ENCODE peak calls at places on chromosome 17, in ten cellular contexts. E is endothelial cell; H is MM.1S; A is activated B cell treated with CpG ODN at 0.5 μM for 24 hours; B is activated CD8-positive, alpha-beta memory T cell treated with anti-CD3 and anti-CD28 coated beads for 48 hours; U is stimulated activated naive B cell treated with anti-CD40 and anti-IgM and Interleukin-4, amounts not matched to agents 10 μg/mL and 1 μg/mL and 100 μg/mL, for 72 hours; Z is Jurkat, Clone E6-1; O is activated naive CD4-positive, alpha-beta T cell treated with Interleukin-2 at 50 U/mL for 16 hours; F is trophoblast cell; Y is mucosa of descending colon. X is an unnamed sample.

GRCh38 chr17:35748323-35748960 is 4.6 kb downstream of the GAS2L2 start:
- DNase-seq in E (no peak), U (no peak), A (no peak), Y (no peak), Z (no peak), B (no peak), F (no peak), H (no peak), O (no peak), X (no peak)

GRCh38 chr17:36778458-36778857 is 158.8 kb upstream of the LHX1 start:
- DNase-seq in Z (no peak), B (no peak), H (no peak), E (no peak), O (no peak), A (no peak), Y (no peak), U (no peak), F (no peak), X (no peak)

GRCh38 chr17:41446806-41447205 is 6.0 kb upstream of the KRT38 start:
- DNase-seq in O (no peak), Y (no peak), U (no peak), B (no peak), Z (no peak), A (no peak), H (no peak), F (peak; percentile 88), E (no peak), X (no peak)

GRCh38 chr17:80696964-80697363 is 152.3 kb downstream of the RPTOR start:
- DNase-seq in O (no peak), Y (no peak), F (no peak), E (no peak), A (no peak), Z (no peak), U (no peak), B (no peak), H (no peak), X (no peak)

GRCh38 chr17:1865252-1866037 is 35.6 kb downstream of the RPA1 start:
- DNase-seq in F (peak; percentile 85), B (no peak), Y (peak; percentile 76), O (peak; percentile 53), H (peak; percentile 56), U (peak; percentile 5), Z (no peak), E (peak; percentile 50), A (no peak), X (peak; percentile 59)

GRCh38 chr17:8941520-8941919 is 24.0 kb downstream of the PIK3R5 start:
- DNase-seq in A (no peak), B (no peak), E (no peak), Y (no peak), U (peak; percentile 79), F (no peak), O (peak; percentile 75), Z (peak; percentile 66), H (no peak), X (no peak)

GRCh38 chr17:52147431-52147830 is 11.1 kb downstream of the CA10 start:
- DNase-seq in Z (no peak), U (no peak), O (no peak), B (no peak), H (peak; percentile 75), Y (no peak), E (no peak), A (no peak), F (no peak), X (no peak)

GRCh38 chr17:491086-492014 is 138.7 kb upstream of the RPH3AL start:
- DNase-seq in Z (no peak), E (peak; percentile 52), B (no peak), O (peak; percentile 30), A (peak; percentile 55), Y (peak; percentile 37), H (no peak), F (peak; percentile 25), U (no peak), X (peak; percentile 49)

GRCh38 chr17:65573283-65573603 is 11.8 kb upstream of the AXIN2 start:
- DNase-seq in A (no peak), F (no peak), Z (no peak), E (no peak), Y (no peak), H (no peak), U (no peak), B (no peak), O (no peak), X (no peak)

GRCh38 chr17:6473128-6473767 is 29.0 kb downstream of the PIMREG start:
- DNase-seq in Y (peak; percentile 86), Z (no peak), F (peak; percentile 89), B (no peak), A (peak; percentile 49), O (peak; percentile 67), H (peak; percentile 53), U (peak; percentile 46), E (peak; percentile 88), X (peak; percentile 91)

GRCh38 chr17:13539421-13539820 is 62.3 kb downstream of the HS3ST3A1 start:
- DNase-seq in F (no peak), U (no peak), Z (no peak), A (no peak), B (no peak), H (no peak), O (no peak), Y (no peak), E (no peak), X (no peak)

GRCh38 chr17:76527430-76528111 is 9.9 kb downstream of the CYGB start:
- DNase-seq in A (peak; percentile 66), E (no peak), Z (no peak), H (no peak), O (peak; percentile 34), B (no peak), Y (peak; percentile 42), F (peak; percentile 54), U (peak; percentile 64), X (peak; percentile 54)

GRCh38 chr17:50953831-50954601 is 87.9 kb upstream of the TOB1 start:
- DNase-seq in H (no peak), Y (peak; percentile 61), A (no peak), E (peak; percentile 44), U (no peak), F (peak; percentile 40), Z (no peak), B (no peak), O (peak; percentile 1), X (peak; percentile 32)

GRCh38 chr17:68198931-68199836 is 48.7 kb upstream of the AMZ2 start:
- DNase-seq in O (peak; percentile 58), E (peak; percentile 27), A (peak; percentile 53), U (no peak), Y (no peak), Z (no peak), F (peak; percentile 52), B (no peak), H (no peak), X (peak; percentile 30)

GRCh38 chr17:42174126-42174783 is 6.7 kb downstream of the KCNH4 start:
- DNase-seq in U (no peak), Z (no peak), E (no peak), F (no peak), Y (no peak), A (no peak), H (no peak), B (no peak), O (no peak), X (peak; percentile 46)

GRCh38 chr17:57420674-57421392 is 164.5 kb downstream of the MSI2 start:
- DNase-seq in F (no peak), H (no peak), B (no peak), Z (no peak), E (no peak), Y (peak; percentile 71), U (no peak), A (no peak), O (no peak), X (no peak)

GRCh38 chr17:67364847-67365761 is 1.3 kb downstream of the PSMD12 start:
- DNase-seq in A (no peak), Z (no peak), H (peak; percentile 40), U (no peak), E (no peak), F (no peak), O (peak; percentile 29), B (no peak), Y (no peak), X (no peak)

GRCh38 chr17:35372846-35373531 is 432 bp downstream of the SLFN11 start:
- DNase-seq in O (peak; percentile 25), H (peak; percentile 84), U (peak; percentile 8), A (peak; percentile 35), B (no peak), Z (peak; percentile 15), Y (peak; percentile 24), E (no peak), F (peak; percentile 66), X (peak; percentile 45)

X was measured in GM10248.